ENCODE peak calls at places on chromosomes 3 and 15, in six cellular contexts. M, E, F, K, N and O are unnamed samples.

GRCh38 chr3:188294823-188295487 is 141.0 kb downstream of the LPP start:
- DNase-seq in K (peak), M (peak), N (no peak), F (no peak), E (peak), O (peak)

GRCh38 chr15:29037997-29038700 is 152.4 kb downstream of the APBA2 start:
- DNase-seq in N (no peak), E (no peak), F (no peak), M (no peak), K (no peak), O (no peak)

GRCh38 chr15:65659502-65660052 is 37.8 kb downstream of the SLC24A1 start:
- DNase-seq in F (no peak), K (no peak), M (no peak), N (no peak), E (no peak), O (no peak)

GRCh38 chr15:78604420-78604819 is 16.4 kb downstream of the CHRNA3 start:
- DNase-seq in K (no peak), E (no peak), F (no peak), M (no peak), N (no peak), O (no peak)

GRCh38 chr15:67777773-67778172 is 47.5 kb upstream of the SKOR1 start:
- DNase-seq in N (no peak), K (no peak), F (no peak), M (no peak), E (peak), O (no peak)

GRCh38 chr3:16094644-16095272 is 79.7 kb upstream of the GALNT15 start:
- DNase-seq in F (no peak), M (no peak), N (no peak), E (no peak), K (no peak), O (no peak)

GRCh38 chr3:195150194-195151118 is 120.5 kb downstream of the XXYLT1 start:
- DNase-seq in N (no peak), M (peak), K (peak), F (no peak), E (no peak), O (peak)

GRCh38 chr3:58210761-58211477 is at the start of gene DNASE1L3:
- DNase-seq in N (no peak), M (peak), K (no peak), E (no peak), F (no peak), O (no peak)

GRCh38 chr3:197317250-197317963 is 19.0 kb upstream of the DLG1 start:
- DNase-seq in M (peak), K (no peak), F (no peak), E (peak), N (no peak), O (no peak)

GRCh38 chr15:64092864-64093626 is 593 bp downstream of the CIAO2A start:
- DNase-seq in M (peak), E (peak), N (peak), K (no peak), F (no peak), O (peak)

GRCh38 chr3:120429921-120430361 is 20.9 kb downstream of the FSTL1 start:
- DNase-seq in M (peak), E (peak), F (no peak), K (no peak), N (no peak), O (no peak)

GRCh38 chr3:120177151-120177550 is 82.9 kb upstream of the GSK3B start:
- DNase-seq in K (no peak), E (peak), M (peak), F (no peak), N (no peak), O (no peak)

GRCh38 chr3:108296239-108296638 is at the start of gene HHLA2:
- DNase-seq in N (no peak), K (no peak), E (no peak), F (no peak), M (no peak), O (no peak)